ENCODE peak calls at places on chromosomes 2 and 18, in nine cellular contexts. K is cardiac fibroblast; T is stomach; O is progenitor cell of endocrine pancreas; Z is lower lobe of right lung; F is HCT116; P is uterus; N is CD8-positive, alpha-beta T cell; U is breast epithelium. A is an unnamed sample.

GRCh38 chr2:15560988-15561573 is at the start of gene NBAS:
- DNase-seq in K (peak), T (peak), O (peak), Z (peak), F (peak), P (peak), N (peak), U (peak), A (peak)

GRCh38 chr2:47999512-47999911 is 93.2 kb upstream of the FBXO11 start:
- DNase-seq in K (no peak), T (no peak), O (no peak), Z (no peak), F (no peak), P (no peak), N (no peak), U (no peak), A (no peak)

GRCh38 chr2:98908909-98909308 is 27.1 kb downstream of the CRACDL start:
- DNase-seq in K (peak), T (peak), O (no peak), Z (no peak), F (no peak), P (no peak), N (no peak), U (no peak), A (no peak)

GRCh38 chr18:42053188-42053781 is 98.3 kb downstream of the PIK3C3 start:
- DNase-seq in K (peak), T (peak), O (peak), Z (no peak), F (peak), P (peak), N (peak), U (no peak), A (peak)

GRCh38 chr2:219454217-219454616 is 19.6 kb downstream of the SPEG start:
- DNase-seq in K (no peak), T (no peak), O (no peak), Z (no peak), F (no peak), P (no peak), N (no peak), U (no peak), A (no peak)

GRCh38 chr2:30026091-30027055 is 105.0 kb upstream of the ALK start:
- DNase-seq in K (peak), T (peak), O (peak), Z (no peak), F (peak), P (no peak), N (no peak), U (peak), A (peak)

GRCh38 chr2:197793456-197793855 is 8.3 kb upstream of the BOLL start:
- DNase-seq in K (no peak), T (no peak), O (no peak), Z (no peak), F (no peak), P (no peak), N (no peak), U (no peak), A (no peak)

GRCh38 chr2:172914277-172915003 is 161.2 kb upstream of the MAP3K20 start:
- DNase-seq in K (peak), T (no peak), O (no peak), Z (no peak), F (no peak), P (no peak), N (no peak), U (no peak), A (no peak)

GRCh38 chr2:240146141-240146561 is 5.7 kb upstream of the OTOS start:
- DNase-seq in K (no peak), T (no peak), O (no peak), Z (no peak), F (no peak), P (no peak), N (no peak), U (no peak), A (no peak)

GRCh38 chr2:222982010-222982908 is 69.7 kb upstream of the KCNE4 start:
- DNase-seq in K (peak), T (peak), O (no peak), Z (no peak), F (peak), P (peak), N (no peak), U (no peak), A (peak)

DNA sequence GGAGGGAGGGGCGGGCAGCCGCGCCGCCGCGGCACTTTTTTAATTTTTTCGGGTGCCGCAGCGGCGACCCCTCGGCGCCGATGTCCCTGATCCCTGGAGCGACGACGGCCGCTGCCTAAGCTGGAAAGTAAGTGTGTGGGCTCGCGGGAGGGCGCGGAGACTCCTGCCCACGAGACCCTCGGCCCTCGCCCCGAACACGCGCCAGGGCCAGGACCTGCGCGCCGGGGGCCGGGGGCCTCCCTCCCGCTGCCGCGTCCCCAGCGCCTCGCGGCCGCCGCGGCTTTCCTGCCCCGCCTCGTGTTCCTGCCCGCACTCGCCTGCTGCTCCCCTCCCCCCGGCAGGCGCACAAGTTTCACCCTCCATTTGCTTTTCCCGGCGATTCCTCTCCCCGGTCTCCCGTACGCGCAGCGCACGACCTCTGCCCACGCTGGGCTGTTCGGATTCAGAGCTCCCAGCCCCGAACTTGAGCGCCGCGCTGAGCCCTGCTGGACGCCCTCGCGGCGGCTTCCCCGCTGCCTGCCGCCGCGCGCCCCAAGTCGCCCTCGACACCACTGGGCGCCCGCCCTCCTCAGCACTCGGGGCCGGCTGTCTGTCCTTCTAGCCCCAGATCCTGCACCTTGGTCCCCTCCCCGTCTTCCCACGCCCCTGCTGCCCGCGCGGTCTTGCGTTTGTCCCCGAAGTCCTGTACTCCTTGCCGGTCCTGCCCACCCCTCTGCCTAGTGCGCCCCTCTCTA is 507 bp downstream of the PKP4 start:
- DNase-seq in K (peak), T (peak), O (peak), Z (peak), F (no peak), P (peak), N (peak), U (peak), A (peak)
- TF ChIP-seq CTCF in K (peak), T (no peak), O (no peak), Z (no peak), F (no peak), P (no peak), N (no peak), U (no peak), A (no peak)

GRCh38 chr2:177721087-177721486 is 328.5 kb downstream of the AGPS start:
- DNase-seq in K (no peak), T (no peak), O (no peak), Z (no peak), F (no peak), P (no peak), N (no peak), U (no peak), A (no peak)

GRCh38 chr2:177716484-177716883 is 323.9 kb downstream of the AGPS start:
- DNase-seq in K (no peak), T (no peak), O (no peak), Z (no peak), F (no peak), P (no peak), N (no peak), U (no peak), A (no peak)

GRCh38 chr2:177721815-177722552 is 329.4 kb downstream of the AGPS start:
- DNase-seq in K (no peak), T (no peak), O (no peak), Z (no peak), F (no peak), P (no peak), N (no peak), U (no peak), A (peak)

GRCh38 chr2:177714704-177715103 is 322.1 kb downstream of the AGPS start:
- DNase-seq in K (no peak), T (no peak), O (no peak), Z (no peak), F (no peak), P (no peak), N (no peak), U (no peak), A (no peak)

DNA sequence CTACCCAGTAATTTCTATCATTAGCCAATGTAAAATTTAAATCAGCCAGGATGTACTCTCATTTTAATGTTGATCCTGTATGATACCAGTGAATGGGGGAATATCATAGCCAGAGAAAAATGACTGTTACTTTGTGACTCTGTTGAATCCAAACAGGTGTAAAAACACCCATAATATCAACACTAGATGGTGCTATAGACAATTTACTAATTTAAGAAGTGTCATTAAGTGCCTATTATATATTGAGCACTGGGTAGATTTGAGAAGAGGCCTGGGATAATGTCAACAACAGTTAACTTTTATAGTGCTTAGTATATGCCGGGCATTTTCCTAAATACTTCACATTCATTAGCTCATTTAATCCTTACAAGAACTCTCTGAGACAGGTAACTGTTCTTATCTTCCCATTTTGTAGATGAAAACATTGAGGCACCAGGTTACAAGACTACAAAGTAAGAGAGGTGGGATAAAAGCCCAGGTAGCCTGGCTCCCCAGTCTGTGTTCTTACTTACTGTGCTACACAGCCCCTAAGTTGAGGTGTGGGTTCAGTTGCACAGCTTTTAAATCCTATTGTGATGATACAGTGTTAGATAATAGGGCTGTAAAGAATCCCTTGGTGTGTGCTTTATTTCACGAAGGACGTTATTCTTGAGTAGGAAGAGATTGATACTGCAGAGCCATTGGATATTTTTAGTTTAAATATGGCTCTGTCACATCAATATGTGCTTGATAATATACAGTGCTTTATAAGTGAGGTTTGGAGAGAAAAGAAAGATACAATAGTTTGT is 325.5 kb downstream of the AGPS start:
- DNase-seq in K (no peak), T (no peak), O (no peak), Z (no peak), F (peak), P (no peak), N (no peak), U (no peak), A (no peak)
- TF ChIP-seq CTCF in K (peak), T (no peak), O (peak), Z (no peak), F (peak), P (no peak), N (no peak), U (no peak), A (peak)

DNA sequence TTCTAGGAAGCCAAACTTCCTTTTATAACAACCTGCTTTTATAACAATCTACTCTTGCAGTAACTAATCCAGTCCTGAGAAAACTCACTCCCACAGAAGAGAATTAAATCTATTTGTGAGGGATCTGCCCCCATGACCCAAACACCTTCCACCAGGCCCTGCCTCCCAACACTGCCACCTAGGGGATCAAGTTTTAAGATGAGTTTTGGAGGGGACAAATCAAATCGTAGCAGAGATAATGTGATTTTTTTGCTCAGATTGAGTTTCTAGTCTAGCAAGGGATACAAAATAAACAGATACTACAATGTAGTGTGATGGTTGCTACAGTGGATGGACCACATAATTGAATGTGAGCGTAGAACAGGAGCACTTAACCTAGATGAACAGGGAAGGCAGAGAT is 52.2 kb downstream of the NCOA1 start:
- DNase-seq in K (no peak), T (no peak), O (no peak), Z (no peak), F (no peak), P (no peak), N (no peak), U (no peak), A (no peak)
- TF ChIP-seq CTCF in K (peak), T (no peak), O (peak), Z (no peak), F (no peak), P (no peak), N (no peak), U (no peak), A (peak)

GRCh38 chr18:3529077-3529476 is 79.1 kb downstream of the TGIF1 start:
- DNase-seq in K (no peak), T (no peak), O (no peak), Z (no peak), F (no peak), P (no peak), N (no peak), U (no peak), A (no peak)

GRCh38 chr18:3530807-3531206 is 80.8 kb downstream of the TGIF1 start:
- DNase-seq in K (no peak), T (no peak), O (no peak), Z (no peak), F (no peak), P (no peak), N (no peak), U (no peak), A (no peak)

GRCh38 chr18:3526421-3527354 is 76.7 kb downstream of the TGIF1 start:
- DNase-seq in K (peak), T (no peak), O (no peak), Z (no peak), F (no peak), P (no peak), N (no peak), U (no peak), A (peak)

GRCh38 chr18:3528251-3528650 is 78.3 kb downstream of the TGIF1 start:
- DNase-seq in K (no peak), T (no peak), O (no peak), Z (no peak), F (no peak), P (no peak), N (no peak), U (no peak), A (no peak)

DNA sequence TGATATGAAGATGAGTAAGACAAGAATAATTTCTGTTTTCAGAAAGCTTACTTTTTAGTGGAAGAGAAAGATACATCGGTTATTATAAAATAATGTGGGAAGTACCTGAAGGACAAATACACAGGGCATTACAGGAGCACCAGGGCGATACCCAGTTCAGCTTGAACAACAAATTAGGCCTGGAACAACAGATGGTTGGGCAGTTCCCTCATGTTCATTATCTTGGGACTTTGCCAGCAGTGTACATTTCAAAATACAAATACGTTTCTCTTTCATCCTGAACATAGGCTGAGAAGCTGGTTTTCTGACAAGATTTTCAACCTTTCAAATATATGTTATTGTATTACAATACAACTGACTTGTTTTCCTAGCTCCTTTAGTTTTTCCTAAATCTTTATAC is 79.6 kb downstream of the TGIF1 start:
- DNase-seq in K (peak), T (no peak), O (no peak), Z (no peak), F (no peak), P (no peak), N (no peak), U (no peak), A (no peak)
- TF ChIP-seq CTCF in K (no peak), T (no peak), O (no peak), Z (no peak), F (no peak), P (no peak), N (no peak), U (no peak), A (no peak)

GRCh38 chr2:19851116-19851515 is 50.7 kb downstream of the TTC32 start:
- DNase-seq in K (no peak), T (no peak), O (no peak), Z (no peak), F (no peak), P (no peak), N (no peak), U (no peak), A (no peak)
- TF ChIP-seq CTCF in K (peak), T (no peak), O (peak), Z (no peak), F (peak), P (no peak), N (no peak), U (no peak), A (no peak)

GRCh38 chr18:74082476-74083070 is 65.1 kb downstream of the FBXO15 start:
- DNase-seq in K (peak), T (peak), O (peak), Z (no peak), F (peak), P (no peak), N (peak), U (peak), A (peak)
- TF ChIP-seq CTCF in K (peak), T (no peak), O (peak), Z (peak), F (peak), P (no peak), N (no peak), U (no peak), A (peak)